ENCODE peak calls at places on chromosome 13, in eight cellular contexts. One of them, this sample, is unnamed.
A peak's percentile ranks its signal among the peaks of the same experiment; 100 is the strongest.

GRCh38 chr13:33004454-33004853 is 11.8 kb upstream of the KL start:
- DNase-seq in stimulated activated CD8-positive, alpha-beta memory T cell treated with anti-CD3 and anti-CD28 coated beads, Interleukin-15, amount 100 ng/mL, for 24 hours: no peak
- DNase-seq in activated CD4-positive, alpha-beta T cell treated with anti-CD3 and anti-CD28 coated beads, Interleukin-2, amount 50 U/mL, for 24 hours: no peak
- DNase-seq in occipital lobe: no peak
- DNase-seq in A673: peak; percentile 78
- DNase-seq in cerebellum: no peak
- DNase-seq in AG04450: no peak
- DNase-seq in WTC11: no peak
- DNase-seq in this sample: no peak

GRCh38 chr13:41049480-41049879 is 11.8 kb upstream of the WBP4 start:
- DNase-seq in stimulated activated CD8-positive, alpha-beta memory T cell treated with anti-CD3 and anti-CD28 coated beads, Interleukin-15, amount 100 ng/mL, for 24 hours: no peak
- DNase-seq in A673: no peak
- DNase-seq in cerebellum: no peak
- DNase-seq in occipital lobe: no peak
- DNase-seq in activated CD4-positive, alpha-beta T cell treated with anti-CD3 and anti-CD28 coated beads, Interleukin-2, amount 50 U/mL, for 24 hours: no peak
- DNase-seq in WTC11: no peak
- DNase-seq in AG04450: no peak
- DNase-seq in this sample: no peak

GRCh38 chr13:35826626-35827254 is 304.4 kb downstream of the DCLK1 start:
- DNase-seq in AG04450: no peak
- DNase-seq in activated CD4-positive, alpha-beta T cell treated with anti-CD3 and anti-CD28 coated beads, Interleukin-2, amount 50 U/mL, for 24 hours: no peak
- DNase-seq in stimulated activated CD8-positive, alpha-beta memory T cell treated with anti-CD3 and anti-CD28 coated beads, Interleukin-15, amount 100 ng/mL, for 24 hours: no peak
- DNase-seq in cerebellum: no peak
- DNase-seq in WTC11: peak; percentile 73
- DNase-seq in occipital lobe: no peak
- DNase-seq in A673: no peak
- DNase-seq in this sample: no peak

GRCh38 chr13:44902793-44903192 is 86.5 kb downstream of the NUFIP1 start:
- DNase-seq in occipital lobe: no peak
- DNase-seq in stimulated activated CD8-positive, alpha-beta memory T cell treated with anti-CD3 and anti-CD28 coated beads, Interleukin-15, amount 100 ng/mL, for 24 hours: no peak
- DNase-seq in A673: no peak
- DNase-seq in WTC11: no peak
- DNase-seq in activated CD4-positive, alpha-beta T cell treated with anti-CD3 and anti-CD28 coated beads, Interleukin-2, amount 50 U/mL, for 24 hours: no peak
- DNase-seq in AG04450: no peak
- DNase-seq in cerebellum: no peak
- DNase-seq in this sample: no peak

GRCh38 chr13:22134261-22134660 is 463.4 kb downstream of the FGF9 start:
- DNase-seq in activated CD4-positive, alpha-beta T cell treated with anti-CD3 and anti-CD28 coated beads, Interleukin-2, amount 50 U/mL, for 24 hours: no peak
- DNase-seq in occipital lobe: no peak
- DNase-seq in WTC11: no peak
- DNase-seq in AG04450: no peak
- DNase-seq in A673: no peak
- DNase-seq in cerebellum: no peak
- DNase-seq in stimulated activated CD8-positive, alpha-beta memory T cell treated with anti-CD3 and anti-CD28 coated beads, Interleukin-15, amount 100 ng/mL, for 24 hours: no peak
- DNase-seq in this sample: no peak

GRCh38 chr13:52356327-52356726 is 49.6 kb downstream of the THSD1 start:
- DNase-seq in stimulated activated CD8-positive, alpha-beta memory T cell treated with anti-CD3 and anti-CD28 coated beads, Interleukin-15, amount 100 ng/mL, for 24 hours: no peak
- DNase-seq in occipital lobe: no peak
- DNase-seq in AG04450: no peak
- DNase-seq in WTC11: no peak
- DNase-seq in A673: no peak
- DNase-seq in cerebellum: no peak
- DNase-seq in activated CD4-positive, alpha-beta T cell treated with anti-CD3 and anti-CD28 coated beads, Interleukin-2, amount 50 U/mL, for 24 hours: no peak
- DNase-seq in this sample: no peak

GRCh38 chr13:25753976-25754375 is 297.8 kb downstream of the SHISA2 start:
- DNase-seq in stimulated activated CD8-positive, alpha-beta memory T cell treated with anti-CD3 and anti-CD28 coated beads, Interleukin-15, amount 100 ng/mL, for 24 hours: no peak
- DNase-seq in WTC11: no peak
- DNase-seq in A673: no peak
- DNase-seq in cerebellum: no peak
- DNase-seq in occipital lobe: no peak
- DNase-seq in activated CD4-positive, alpha-beta T cell treated with anti-CD3 and anti-CD28 coated beads, Interleukin-2, amount 50 U/mL, for 24 hours: no peak
- DNase-seq in AG04450: no peak
- DNase-seq in this sample: no peak

GRCh38 chr13:30792257-30793000 is 57.1 kb downstream of the ALOX5AP start:
- DNase-seq in AG04450: peak; percentile 92
- DNase-seq in activated CD4-positive, alpha-beta T cell treated with anti-CD3 and anti-CD28 coated beads, Interleukin-2, amount 50 U/mL, for 24 hours: no peak
- DNase-seq in WTC11: no peak
- DNase-seq in occipital lobe: peak; percentile 53
- DNase-seq in A673: no peak
- DNase-seq in stimulated activated CD8-positive, alpha-beta memory T cell treated with anti-CD3 and anti-CD28 coated beads, Interleukin-15, amount 100 ng/mL, for 24 hours: no peak
- DNase-seq in cerebellum: peak; percentile 86
- DNase-seq in this sample: peak; percentile 84

GRCh38 chr13:26502826-26503225 is 54.7 kb upstream of the WASF3 start:
- DNase-seq in AG04450: peak; percentile 24
- DNase-seq in WTC11: no peak
- DNase-seq in activated CD4-positive, alpha-beta T cell treated with anti-CD3 and anti-CD28 coated beads, Interleukin-2, amount 50 U/mL, for 24 hours: peak; percentile 53
- DNase-seq in occipital lobe: peak; percentile 8
- DNase-seq in cerebellum: no peak
- DNase-seq in stimulated activated CD8-positive, alpha-beta memory T cell treated with anti-CD3 and anti-CD28 coated beads, Interleukin-15, amount 100 ng/mL, for 24 hours: no peak
- DNase-seq in A673: peak; percentile 50
- DNase-seq in this sample: peak; percentile 39

GRCh38 chr13:113001251-113002140 is 32.5 kb downstream of the MCF2L start:
- DNase-seq in A673: peak; percentile 77
- DNase-seq in activated CD4-positive, alpha-beta T cell treated with anti-CD3 and anti-CD28 coated beads, Interleukin-2, amount 50 U/mL, for 24 hours: no peak
- DNase-seq in occipital lobe: peak; percentile 54
- DNase-seq in WTC11: no peak
- DNase-seq in AG04450: no peak
- DNase-seq in stimulated activated CD8-positive, alpha-beta memory T cell treated with anti-CD3 and anti-CD28 coated beads, Interleukin-15, amount 100 ng/mL, for 24 hours: no peak
- DNase-seq in cerebellum: no peak
- DNase-seq in this sample: no peak

GRCh38 chr13:84607614-84608013 is 725.3 kb upstream of the SLITRK1 start:
- DNase-seq in cerebellum: no peak
- DNase-seq in A673: no peak
- DNase-seq in stimulated activated CD8-positive, alpha-beta memory T cell treated with anti-CD3 and anti-CD28 coated beads, Interleukin-15, amount 100 ng/mL, for 24 hours: no peak
- DNase-seq in occipital lobe: no peak
- DNase-seq in AG04450: peak; percentile 50
- DNase-seq in activated CD4-positive, alpha-beta T cell treated with anti-CD3 and anti-CD28 coated beads, Interleukin-2, amount 50 U/mL, for 24 hours: no peak
- DNase-seq in WTC11: no peak
- DNase-seq in this sample: no peak

GRCh38 chr13:99977912-99978780 is 3.4 kb upstream of the ZIC2 start:
- DNase-seq in WTC11: peak; percentile 59
- DNase-seq in stimulated activated CD8-positive, alpha-beta memory T cell treated with anti-CD3 and anti-CD28 coated beads, Interleukin-15, amount 100 ng/mL, for 24 hours: no peak
- DNase-seq in AG04450: no peak
- DNase-seq in occipital lobe: no peak
- DNase-seq in activated CD4-positive, alpha-beta T cell treated with anti-CD3 and anti-CD28 coated beads, Interleukin-2, amount 50 U/mL, for 24 hours: no peak
- DNase-seq in cerebellum: peak; percentile 31
- DNase-seq in A673: no peak
- DNase-seq in this sample: no peak

GRCh38 chr13:19845758-19846157 is 17.7 kb downstream of the ZMYM5 start:
- DNase-seq in stimulated activated CD8-positive, alpha-beta memory T cell treated with anti-CD3 and anti-CD28 coated beads, Interleukin-15, amount 100 ng/mL, for 24 hours: no peak
- DNase-seq in WTC11: no peak
- DNase-seq in AG04450: peak; percentile 96
- DNase-seq in activated CD4-positive, alpha-beta T cell treated with anti-CD3 and anti-CD28 coated beads, Interleukin-2, amount 50 U/mL, for 24 hours: no peak
- DNase-seq in A673: peak; percentile 68
- DNase-seq in occipital lobe: peak; percentile 5
- DNase-seq in cerebellum: no peak
- DNase-seq in this sample: no peak

GRCh38 chr13:84844473-84844872 is 954.7 kb downstream of the SLITRK6 start:
- DNase-seq in AG04450: no peak
- DNase-seq in A673: peak; percentile 48
- DNase-seq in WTC11: no peak
- DNase-seq in activated CD4-positive, alpha-beta T cell treated with anti-CD3 and anti-CD28 coated beads, Interleukin-2, amount 50 U/mL, for 24 hours: no peak
- DNase-seq in cerebellum: no peak
- DNase-seq in occipital lobe: no peak
- DNase-seq in stimulated activated CD8-positive, alpha-beta memory T cell treated with anti-CD3 and anti-CD28 coated beads, Interleukin-15, amount 100 ng/mL, for 24 hours: no peak
- DNase-seq in this sample: no peak

GRCh38 chr13:31538067-31539042 is 201.0 kb upstream of the RXFP2 start:
- DNase-seq in occipital lobe: no peak
- DNase-seq in activated CD4-positive, alpha-beta T cell treated with anti-CD3 and anti-CD28 coated beads, Interleukin-2, amount 50 U/mL, for 24 hours: no peak
- DNase-seq in AG04450: no peak
- DNase-seq in cerebellum: no peak
- DNase-seq in WTC11: no peak
- DNase-seq in stimulated activated CD8-positive, alpha-beta memory T cell treated with anti-CD3 and anti-CD28 coated beads, Interleukin-15, amount 100 ng/mL, for 24 hours: no peak
- DNase-seq in A673: peak; percentile 35
- DNase-seq in this sample: peak; percentile 11

GRCh38 chr13:79589605-79590511 is 108.9 kb downstream of the NDFIP2 start:
- DNase-seq in stimulated activated CD8-positive, alpha-beta memory T cell treated with anti-CD3 and anti-CD28 coated beads, Interleukin-15, amount 100 ng/mL, for 24 hours: no peak
- DNase-seq in A673: no peak
- DNase-seq in cerebellum: no peak
- DNase-seq in AG04450: no peak
- DNase-seq in occipital lobe: no peak
- DNase-seq in WTC11: no peak
- DNase-seq in activated CD4-positive, alpha-beta T cell treated with anti-CD3 and anti-CD28 coated beads, Interleukin-2, amount 50 U/mL, for 24 hours: no peak
- DNase-seq in this sample: no peak

GRCh38 chr13:79435549-79435948 is 29.5 kb upstream of the RBM26 start:
- DNase-seq in WTC11: no peak
- DNase-seq in cerebellum: no peak
- DNase-seq in activated CD4-positive, alpha-beta T cell treated with anti-CD3 and anti-CD28 coated beads, Interleukin-2, amount 50 U/mL, for 24 hours: no peak
- DNase-seq in occipital lobe: no peak
- DNase-seq in AG04450: no peak
- DNase-seq in A673: no peak
- DNase-seq in stimulated activated CD8-positive, alpha-beta memory T cell treated with anti-CD3 and anti-CD28 coated beads, Interleukin-15, amount 100 ng/mL, for 24 hours: no peak
- DNase-seq in this sample: no peak

GRCh38 chr13:44934724-44935123 is 54.5 kb downstream of the NUFIP1 start:
- DNase-seq in AG04450: no peak
- DNase-seq in cerebellum: no peak
- DNase-seq in A673: no peak
- DNase-seq in activated CD4-positive, alpha-beta T cell treated with anti-CD3 and anti-CD28 coated beads, Interleukin-2, amount 50 U/mL, for 24 hours: no peak
- DNase-seq in stimulated activated CD8-positive, alpha-beta memory T cell treated with anti-CD3 and anti-CD28 coated beads, Interleukin-15, amount 100 ng/mL, for 24 hours: no peak
- DNase-seq in WTC11: no peak
- DNase-seq in occipital lobe: no peak
- DNase-seq in this sample: no peak

GRCh38 chr13:30466358-30466714 is 600 bp upstream of the HMGB1 start:
- DNase-seq in AG04450: no peak
- DNase-seq in cerebellum: no peak
- DNase-seq in activated CD4-positive, alpha-beta T cell treated with anti-CD3 and anti-CD28 coated beads, Interleukin-2, amount 50 U/mL, for 24 hours: no peak
- DNase-seq in occipital lobe: no peak
- DNase-seq in A673: peak; percentile 62
- DNase-seq in WTC11: no peak
- DNase-seq in stimulated activated CD8-positive, alpha-beta memory T cell treated with anti-CD3 and anti-CD28 coated beads, Interleukin-15, amount 100 ng/mL, for 24 hours: no peak
- DNase-seq in this sample: no peak

GRCh38 chr13:100506154-100506553 is 82.4 kb downstream of the GGACT start:
- DNase-seq in cerebellum: no peak
- DNase-seq in activated CD4-positive, alpha-beta T cell treated with anti-CD3 and anti-CD28 coated beads, Interleukin-2, amount 50 U/mL, for 24 hours: peak; percentile 33
- DNase-seq in occipital lobe: no peak
- DNase-seq in WTC11: no peak
- DNase-seq in stimulated activated CD8-positive, alpha-beta memory T cell treated with anti-CD3 and anti-CD28 coated beads, Interleukin-15, amount 100 ng/mL, for 24 hours: no peak
- DNase-seq in A673: no peak
- DNase-seq in AG04450: no peak
- DNase-seq in this sample: no peak

GRCh38 chr13:111177803-111178389 is 62.8 kb downstream of the ARHGEF7 start:
- DNase-seq in cerebellum: no peak
- DNase-seq in activated CD4-positive, alpha-beta T cell treated with anti-CD3 and anti-CD28 coated beads, Interleukin-2, amount 50 U/mL, for 24 hours: no peak
- DNase-seq in WTC11: no peak
- DNase-seq in occipital lobe: no peak
- DNase-seq in stimulated activated CD8-positive, alpha-beta memory T cell treated with anti-CD3 and anti-CD28 coated beads, Interleukin-15, amount 100 ng/mL, for 24 hours: no peak
- DNase-seq in AG04450: no peak
- DNase-seq in A673: no peak
- DNase-seq in this sample: peak; percentile 63

GRCh38 chr13:49436890-49437289 is 7.0 kb downstream of the CAB39L start:
- DNase-seq in A673: no peak
- DNase-seq in activated CD4-positive, alpha-beta T cell treated with anti-CD3 and anti-CD28 coated beads, Interleukin-2, amount 50 U/mL, for 24 hours: no peak
- DNase-seq in AG04450: no peak
- DNase-seq in stimulated activated CD8-positive, alpha-beta memory T cell treated with anti-CD3 and anti-CD28 coated beads, Interleukin-15, amount 100 ng/mL, for 24 hours: no peak
- DNase-seq in cerebellum: no peak
- DNase-seq in WTC11: no peak
- DNase-seq in occipital lobe: no peak
- DNase-seq in this sample: no peak

GRCh38 chr13:46345866-46346265 is 41.2 kb downstream of the RUBCNL start:
- DNase-seq in WTC11: no peak
- DNase-seq in AG04450: no peak
- DNase-seq in cerebellum: no peak
- DNase-seq in A673: no peak
- DNase-seq in occipital lobe: no peak
- DNase-seq in stimulated activated CD8-positive, alpha-beta memory T cell treated with anti-CD3 and anti-CD28 coated beads, Interleukin-15, amount 100 ng/mL, for 24 hours: no peak
- DNase-seq in activated CD4-positive, alpha-beta T cell treated with anti-CD3 and anti-CD28 coated beads, Interleukin-2, amount 50 U/mL, for 24 hours: no peak
- DNase-seq in this sample: no peak

This sample was measured in pulmonary artery endothelial cell.